ENCODE peak calls at places on chromosomes 16 and 17, in six cellular contexts. E, J, Q, B, K and D are unnamed samples.

GRCh38 chr17:34252138-34252889 is 2.8 kb upstream of the CCL2 start:
- DNase-seq in K (peak), E (no peak), Q (peak), B (peak), J (no peak), D (no peak)

GRCh38 chr16:24652803-24653202 is 76.6 kb upstream of the TNRC6A start:
- DNase-seq in J (no peak), K (no peak), Q (no peak), E (no peak), B (peak), D (no peak)

GRCh38 chr17:41567317-41567716 is 4.5 kb downstream of the KRT9 start:
- DNase-seq in J (no peak), E (no peak), B (no peak), Q (no peak), K (no peak), D (no peak)

GRCh38 chr17:8459109-8459508 is 23.4 kb downstream of the NDEL1 start:
- DNase-seq in E (no peak), J (no peak), Q (no peak), K (no peak), B (no peak), D (no peak)

GRCh38 chr16:2854700-2855309 is 3.2 kb downstream of the PRSS22 start:
- DNase-seq in B (no peak), J (no peak), Q (no peak), K (no peak), E (no peak), D (no peak)

GRCh38 chr17:80491478-80492342 is 15.3 kb upstream of the NPTX1 start:
- DNase-seq in E (peak), Q (no peak), K (no peak), J (no peak), B (no peak), D (peak)

GRCh38 chr16:52521570-52521969 is 25.4 kb downstream of the TOX3 start:
- DNase-seq in K (no peak), B (no peak), E (no peak), Q (no peak), J (no peak), D (no peak)

GRCh38 chr16:9154576-9155410 is 63.3 kb downstream of the HAPSTR1 start:
- DNase-seq in E (no peak), J (no peak), Q (no peak), B (peak), K (no peak), D (no peak)

GRCh38 chr17:8140413-8141029 is 11.7 kb downstream of the PER1 start:
- DNase-seq in J (no peak), E (no peak), B (no peak), Q (no peak), K (no peak), D (no peak)

GRCh38 chr17:32261937-32262510 is 3.6 kb upstream of the RHBDL3 start:
- DNase-seq in J (no peak), E (no peak), Q (no peak), K (no peak), B (no peak), D (no peak)

GRCh38 chr16:68234188-68235104 is 1.5 kb downstream of the ESRP2 start:
- DNase-seq in K (peak), E (no peak), B (no peak), J (no peak), Q (no peak), D (peak)

GRCh38 chr17:77528516-77529327 is 388.0 kb downstream of the SEC14L1 start:
- DNase-seq in E (peak), J (no peak), K (no peak), B (no peak), Q (no peak), D (peak)

GRCh38 chr16:70751593-70751992 is 49.4 kb downstream of the VAC14 start:
- DNase-seq in Q (no peak), E (no peak), K (no peak), B (no peak), J (no peak), D (no peak)

GRCh38 chr17:73311428-73311780 is 397 bp downstream of the CDC42EP4 start:
- DNase-seq in Q (no peak), E (no peak), J (no peak), K (no peak), B (no peak), D (no peak)

GRCh38 chr17:30297715-30298114 is 6.0 kb upstream of the BLMH start:
- DNase-seq in B (no peak), Q (no peak), J (no peak), E (no peak), K (no peak), D (no peak)

GRCh38 chr17:34511265-34511664 is 68.1 kb upstream of the TMEM132E start:
- DNase-seq in B (no peak), E (no peak), J (no peak), K (no peak), Q (no peak), D (no peak)

GRCh38 chr17:61309362-61309761 is 90.3 kb upstream of the TBX2 start:
- DNase-seq in E (no peak), B (no peak), J (no peak), Q (no peak), K (peak), D (no peak)

GRCh38 chr17:15480209-15480608 is 12.8 kb upstream of the CDRT4 start:
- DNase-seq in E (no peak), K (no peak), B (no peak), Q (no peak), J (no peak), D (no peak)

GRCh38 chr17:61361084-61361483 is 38.6 kb upstream of the TBX2 start:
- DNase-seq in Q (peak), E (no peak), B (peak), K (peak), J (no peak), D (no peak)

GRCh38 chr17:28404007-28404406 is 2.0 kb downstream of the SLC46A1 start:
- DNase-seq in K (no peak), Q (no peak), J (no peak), B (no peak), E (no peak), D (no peak)

GRCh38 chr17:28953444-28954118 is 2.3 kb upstream of the PHF12 start:
- DNase-seq in E (peak), K (peak), Q (peak), J (peak), B (peak), D (peak)

GRCh38 chr16:53090591-53091507 is 36.1 kb downstream of the CHD9 start:
- DNase-seq in B (peak), J (no peak), E (no peak), Q (peak), K (no peak), D (no peak)

GRCh38 chr16:47134550-47134949 is 9.2 kb downstream of the NETO2 start:
- DNase-seq in Q (no peak), E (no peak), J (no peak), K (no peak), B (no peak), D (no peak)

GRCh38 chr16:371729-372521 is 1.6 kb upstream of the MRPL28 start:
- DNase-seq in J (no peak), Q (no peak), K (peak), B (no peak), E (no peak), D (no peak)

GRCh38 chr16:27340654-27341053 is 26.9 kb downstream of the IL4R start:
- DNase-seq in Q (no peak), B (no peak), E (no peak), J (no peak), K (no peak), D (no peak)

GRCh38 chr17:73510981-73511442 is 133.2 kb downstream of the SDK2 start:
- DNase-seq in E (no peak), K (no peak), Q (no peak), J (no peak), B (no peak), D (no peak)

GRCh38 chr16:84243732-84244131 is 3.9 kb upstream of the KCNG4 start:
- DNase-seq in B (no peak), Q (no peak), J (no peak), K (no peak), E (no peak), D (no peak)

GRCh38 chr17:10668771-10669170 is 11.7 kb upstream of the MYH3 start:
- DNase-seq in Q (peak), J (no peak), B (peak), E (no peak), K (peak), D (no peak)

GRCh38 chr17:44132275-44132821 is 8.9 kb upstream of the HDAC5 start:
- DNase-seq in E (no peak), K (peak), J (no peak), B (no peak), Q (no peak), D (no peak)

GRCh38 chr17:77840156-77840555 is 118.3 kb upstream of the TNRC6C start:
- DNase-seq in K (no peak), E (no peak), J (no peak), B (peak), Q (no peak), D (no peak)

GRCh38 chr17:10435096-10435495 is 13.3 kb upstream of the MYH8 start:
- DNase-seq in B (no peak), Q (no peak), K (peak), J (no peak), E (no peak), D (no peak)

GRCh38 chr17:19303367-19303776 is 59.2 kb downstream of the B9D1 start:
- DNase-seq in B (no peak), K (peak), J (no peak), E (no peak), Q (no peak), D (no peak)

GRCh38 chr17:80742581-80743180 is 198.0 kb downstream of the RPTOR start:
- DNase-seq in B (no peak), K (no peak), J (no peak), Q (no peak), E (no peak), D (no peak)

GRCh38 chr17:31100840-31101239 is 6.1 kb downstream of the NF1 start:
- DNase-seq in J (no peak), E (peak), K (no peak), Q (peak), B (no peak), D (no peak)

GRCh38 chr16:67539271-67539670 is 10.6 kb downstream of the RIPOR1 start:
- DNase-seq in K (no peak), J (no peak), B (no peak), Q (peak), E (no peak), D (no peak)

GRCh38 chr16:84212631-84213030 is 21.7 kb downstream of the ADAD2 start:
- DNase-seq in J (no peak), K (no peak), E (no peak), B (no peak), Q (no peak), D (no peak)

GRCh38 chr17:76709077-76709950 is 1.5 kb downstream of the MXRA7 start:
- DNase-seq in J (no peak), K (peak), Q (peak), B (peak), E (peak), D (peak)

GRCh38 chr16:79642652-79643051 is 42.1 kb upstream of the MAF start:
- DNase-seq in E (no peak), K (no peak), B (no peak), Q (no peak), J (no peak), D (no peak)

GRCh38 chr17:39752241-39752831 is 14.6 kb downstream of the GRB7 start:
- DNase-seq in E (no peak), Q (no peak), J (no peak), B (no peak), K (no peak), D (peak)

GRCh38 chr17:39754958-39755549 is 17.3 kb downstream of the GRB7 start:
- DNase-seq in K (peak), Q (no peak), E (no peak), B (no peak), J (no peak), D (peak)

GRCh38 chr17:39753514-39754160 is 15.9 kb downstream of the GRB7 start:
- DNase-seq in E (no peak), K (no peak), B (no peak), J (no peak), Q (no peak), D (peak)

GRCh38 chr17:39755550-39756375 is 18.0 kb downstream of the GRB7 start:
- DNase-seq in E (no peak), K (no peak), J (no peak), B (peak), Q (peak), D (peak)

GRCh38 chr17:39754161-39754957 is 16.6 kb downstream of the GRB7 start:
- DNase-seq in E (peak), Q (peak), K (peak), B (peak), J (no peak), D (peak)
- H3K23ac ChIP-seq in E (peak), Q (peak), K (no peak), B (peak), J (no peak), D (no peak)

GRCh38 chr16:64394061-64394460 is 727.8 kb downstream of the CDH11 start:
- DNase-seq in K (no peak), B (no peak), E (no peak), J (no peak), Q (no peak), D (no peak)

GRCh38 chr16:64390102-64390501 is 731.8 kb downstream of the CDH11 start:
- DNase-seq in J (no peak), B (no peak), K (no peak), Q (no peak), E (no peak), D (no peak)

GRCh38 chr16:64391009-64391663 is 730.7 kb downstream of the CDH11 start:
- DNase-seq in Q (peak), B (peak), K (no peak), J (no peak), E (no peak), D (no peak)

GRCh38 chr16:64397042-64397441 is 724.8 kb downstream of the CDH11 start:
- DNase-seq in B (peak), K (no peak), Q (no peak), J (no peak), E (no peak), D (no peak)

DNA sequence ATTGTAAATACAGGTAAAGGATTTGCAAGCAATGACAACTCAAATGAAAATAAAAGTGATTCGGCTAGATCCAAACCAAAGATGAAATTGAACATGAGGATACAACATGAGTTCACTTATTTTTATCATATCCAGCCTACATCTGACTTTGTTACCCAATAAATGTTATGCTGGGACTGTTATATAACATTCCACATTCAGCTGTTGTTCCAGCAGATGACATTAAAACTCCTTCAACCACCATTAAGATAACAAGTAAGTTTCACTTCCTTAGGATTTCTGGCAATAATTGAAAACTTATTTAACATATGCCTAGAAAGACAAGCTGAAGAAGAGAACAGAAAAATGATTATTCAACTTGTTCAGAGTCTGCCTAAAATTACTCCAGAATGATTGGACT is 729.4 kb downstream of the CDH11 start:
- DNase-seq in J (no peak), Q (no peak), B (no peak), E (no peak), K (no peak), D (no peak)
- H2AFZ ChIP-seq in J (no peak), Q (no peak), B (no peak), E (no peak), K (no peak), D (no peak)

GRCh38 chr16:55473584-55473983 is 5.4 kb upstream of the MMP2 start:
- DNase-seq in B (no peak), J (no peak), Q (no peak), E (no peak), K (no peak), D (no peak)

GRCh38 chr16:55476625-55477533 is 2.1 kb upstream of the MMP2 start:
- DNase-seq in Q (no peak), J (no peak), K (no peak), E (no peak), B (no peak), D (no peak)

GRCh38 chr16:55471448-55472097 is 7.4 kb upstream of the MMP2 start:
- DNase-seq in J (no peak), K (peak), Q (peak), B (peak), E (no peak), D (no peak)

GRCh38 chr16:55475919-55476318 is 3.1 kb upstream of the MMP2 start:
- DNase-seq in E (no peak), Q (peak), B (no peak), K (no peak), J (no peak), D (no peak)

DNA sequence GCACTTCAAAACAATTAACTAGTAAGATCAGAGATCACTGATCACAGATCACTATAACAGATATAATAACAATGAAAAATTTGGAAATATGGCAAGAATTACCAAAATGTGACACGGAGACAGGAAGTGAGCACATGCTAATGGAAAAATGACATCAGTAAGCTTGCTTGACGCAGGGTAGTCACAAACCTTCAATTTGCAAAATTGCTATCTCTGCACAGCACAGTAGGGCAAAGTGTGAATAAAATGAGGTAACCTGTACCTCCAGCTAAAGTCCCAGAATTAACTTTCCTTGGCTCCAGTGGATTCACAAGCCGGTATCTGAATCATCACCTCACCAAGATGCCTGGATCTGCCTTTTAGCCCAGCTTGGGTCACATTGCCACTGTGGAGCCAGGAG is 4.2 kb upstream of the MMP2 start:
- DNase-seq in J (no peak), K (peak), B (no peak), E (no peak), Q (no peak), D (no peak)
- H2BK5ac ChIP-seq in J (no peak), K (peak), B (no peak), E (no peak), Q (no peak), D (no peak)

GRCh38 chr17:47239663-47240374 is 13.8 kb upstream of the ITGB3 start:
- DNase-seq in K (peak), Q (peak), J (no peak), E (no peak), B (peak), D (no peak)

GRCh38 chr17:47238321-47239010 is 15.2 kb upstream of the ITGB3 start:
- DNase-seq in K (no peak), J (no peak), B (no peak), E (no peak), Q (no peak), D (no peak)

GRCh38 chr17:47235506-47235905 is 18.1 kb upstream of the ITGB3 start:
- DNase-seq in Q (no peak), J (no peak), K (no peak), B (no peak), E (no peak), D (no peak)

GRCh38 chr17:47235923-47236322 is 17.7 kb upstream of the ITGB3 start:
- DNase-seq in K (no peak), Q (no peak), B (no peak), J (no peak), E (no peak), D (no peak)

DNA sequence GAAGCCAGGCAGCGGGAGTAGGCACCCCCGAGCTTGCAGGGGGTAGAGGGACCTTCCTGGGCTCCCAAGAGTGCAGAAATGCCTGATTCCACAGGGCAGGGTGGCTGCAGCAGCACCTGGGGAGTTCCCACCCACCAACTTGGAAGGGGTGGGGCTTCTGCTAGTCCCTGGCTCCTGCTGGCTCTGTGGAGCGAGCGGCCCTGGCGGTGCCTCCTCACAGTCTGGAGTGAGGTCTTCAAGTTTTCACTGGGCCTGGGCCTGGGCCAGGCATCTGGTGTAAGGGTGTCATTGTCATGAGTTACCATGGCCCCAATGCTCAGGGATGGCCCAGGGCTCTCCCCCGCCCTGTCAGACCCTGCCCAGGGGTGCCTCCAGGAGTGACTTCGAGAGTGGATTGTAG is 15.8 kb upstream of the ITGB3 start:
- DNase-seq in Q (no peak), E (no peak), J (no peak), K (no peak), B (no peak), D (no peak)
- H3K23ac ChIP-seq in Q (no peak), E (peak), J (no peak), K (no peak), B (no peak), D (no peak)

GRCh38 chr17:48996696-48997102 is 486 bp upstream of the IGF2BP1 start:
- DNase-seq in B (no peak), K (no peak), J (no peak), Q (no peak), E (no peak), D (no peak)
- H2AFZ ChIP-seq in B (peak), K (peak), J (no peak), Q (peak), E (peak), D (no peak)

GRCh38 chr17:27342059-27342458 is 48.1 kb downstream of the WSB1 start:
- DNase-seq in J (no peak), Q (no peak), B (no peak), E (no peak), K (no peak), D (no peak)
- H2BK5ac ChIP-seq in J (no peak), Q (no peak), B (no peak), E (no peak), K (peak), D (no peak)

DNA sequence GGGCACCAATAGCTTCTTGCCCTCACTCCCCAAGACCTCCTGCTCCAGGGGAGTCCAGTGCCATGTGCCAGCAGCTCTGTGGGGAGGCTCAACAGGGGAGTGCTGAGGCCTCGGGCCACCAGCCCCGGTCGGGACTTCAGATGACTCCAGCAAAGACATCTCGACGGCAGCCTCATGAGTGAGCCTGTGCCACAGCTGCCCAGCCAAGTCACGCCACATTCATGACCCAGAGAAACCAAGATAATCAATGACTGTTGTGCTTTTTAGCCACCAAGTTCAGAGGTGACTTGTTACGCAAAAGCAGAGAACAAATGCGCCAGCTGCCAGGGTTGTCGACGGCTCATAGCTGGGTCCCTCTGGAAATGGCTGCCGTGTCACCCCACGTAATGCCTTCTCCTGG is 157.5 kb downstream of the BANP start:
- DNase-seq in K (no peak), E (no peak), B (no peak), J (no peak), Q (no peak), D (no peak)
- H3K23ac ChIP-seq in K (no peak), E (no peak), B (no peak), J (no peak), Q (no peak), D (no peak)

GRCh38 chr17:37774508-37774907 is 29.6 kb upstream of the HNF1B start:
- DNase-seq in B (no peak), K (no peak), Q (no peak), J (no peak), E (no peak), D (no peak)
- H2AFZ ChIP-seq in B (no peak), K (no peak), Q (no peak), J (no peak), E (no peak), D (no peak)

GRCh38 chr16:13351222-13351621 is 449.8 kb downstream of the SHISA9 start:
- DNase-seq in E (no peak), J (no peak), K (no peak), Q (no peak), B (no peak), D (peak)
- H2BK5ac ChIP-seq in E (no peak), J (peak), K (no peak), Q (no peak), B (no peak), D (no peak)